ENCODE peak calls at places on chromosomes 13 and 19, in six cellular contexts. Q is epithelial cell of esophagus; H is CD8-positive, alpha-beta memory T cell; V is choroid plexus epithelial cell; R is glutamatergic neuron; O is stimulated activated CD8-positive, alpha-beta memory T cell treated with anti-CD3 and anti-CD28 coated beads, Interleukin-15, amount 100 ng/mL, for 1 hour. T is an unnamed sample.

GRCh38 chr19:49889687-49890348 is 6.9 kb downstream of the IL4I1 start:
- DNase-seq in V (peak; percentile 78), R (peak; percentile 82), Q (peak; percentile 78), H (peak; percentile 75), O (peak; percentile 41), T (no peak)

GRCh38 chr13:66618702-66619101 is 611.4 kb downstream of the PCDH9 start:
- DNase-seq in V (peak; percentile 76), Q (peak; percentile 53), O (no peak), H (no peak), R (no peak), T (no peak)

GRCh38 chr13:95948646-95949045 is 104.6 kb downstream of the UGGT2 start:
- DNase-seq in O (no peak), V (peak; percentile 77), H (no peak), R (no peak), Q (peak; percentile 58), T (no peak)

GRCh38 chr19:44582581-44583265 is 30.6 kb upstream of the IGSF23 start:
- DNase-seq in V (peak; percentile 46), O (no peak), Q (peak; percentile 49), H (peak; percentile 1), R (peak; percentile 48), T (peak; percentile 58)

GRCh38 chr19:35885909-35886308 is 14.4 kb downstream of the NFKBID start:
- DNase-seq in V (no peak), Q (no peak), R (no peak), H (no peak), O (no peak), T (no peak)

GRCh38 chr13:23656637-23657036 is 86.4 kb downstream of the TNFRSF19 start:
- DNase-seq in H (no peak), R (no peak), O (no peak), V (peak; percentile 83), Q (no peak), T (no peak)

GRCh38 chr13:40376296-40376849 is 290.1 kb downstream of the FOXO1 start:
- DNase-seq in H (no peak), O (no peak), Q (no peak), V (no peak), R (no peak), T (no peak)

GRCh38 chr13:23684647-23685046 is 114.4 kb downstream of the TNFRSF19 start:
- DNase-seq in H (no peak), Q (no peak), V (no peak), R (no peak), O (no peak), T (no peak)

GRCh38 chr13:98480915-98481510 is 95.9 kb downstream of the STK24 start:
- DNase-seq in V (peak; percentile 77), Q (no peak), R (peak; percentile 44), O (no peak), H (no peak), T (no peak)

GRCh38 chr19:18044825-18045304 is 36.9 kb downstream of the ARRDC2 start:
- DNase-seq in V (peak; percentile 87), Q (peak; percentile 53), H (peak; percentile 83), O (peak; percentile 71), R (peak; percentile 23), T (peak; percentile 77)

GRCh38 chr13:75792526-75793187 is 156.5 kb downstream of the LMO7 start:
- DNase-seq in O (no peak), V (peak; percentile 88), R (no peak), H (no peak), Q (no peak), T (peak; percentile 68)